ENCODE peak calls at places on chromosomes 12 and 14, in five cellular contexts. M, I, O, W and P are unnamed samples.

GRCh38 chr12:123062682-123063426 is 82.4 kb downstream of the ARL6IP4 start:
- DNase-seq in W (no peak), M (no peak), O (no peak), I (no peak), P (peak)

GRCh38 chr12:30965613-30965985 is 39.1 kb downstream of the TSPAN11 start:
- DNase-seq in I (no peak), M (no peak), W (no peak), O (no peak), P (peak)

GRCh38 chr12:54723653-54724256 is 75.6 kb upstream of the DCD start:
- DNase-seq in I (no peak), M (peak), W (no peak), O (no peak), P (peak)

GRCh38 chr12:51752490-51752889 is 96.0 kb downstream of the FIGNL2 start:
- DNase-seq in I (no peak), O (no peak), W (no peak), M (no peak), P (no peak)

GRCh38 chr14:102431751-102432150 is 69.0 kb downstream of the TECPR2 start:
- DNase-seq in I (no peak), O (no peak), M (no peak), W (no peak), P (no peak)

GRCh38 chr12:62371661-62372060 is 95.0 kb upstream of the MON2 start:
- DNase-seq in I (no peak), M (no peak), W (no peak), O (no peak), P (no peak)

GRCh38 chr14:74502236-74503019 is 8.9 kb downstream of the ISCA2 start:
- DNase-seq in M (no peak), I (no peak), W (no peak), O (no peak), P (peak)

GRCh38 chr12:5232826-5233500 is 189.3 kb downstream of the KCNA5 start:
- DNase-seq in W (no peak), I (no peak), O (no peak), M (no peak), P (peak)

GRCh38 chr12:15631007-15631715 is 158.0 kb downstream of the EPS8 start:
- DNase-seq in W (no peak), O (no peak), I (no peak), M (no peak), P (peak)

GRCh38 chr14:100728962-100729361 is 2.3 kb downstream of the DLK1 start:
- DNase-seq in W (no peak), I (no peak), M (no peak), O (no peak), P (no peak)

GRCh38 chr14:52391866-52392600 is 77.9 kb downstream of the PTGER2 start:
- DNase-seq in W (no peak), M (no peak), I (no peak), O (no peak), P (no peak)

GRCh38 chr14:90660865-90661570 is 155.2 kb downstream of the TTC7B start:
- DNase-seq in I (no peak), M (no peak), O (no peak), W (peak), P (peak)

GRCh38 chr14:45085004-45085403 is 1.1 kb downstream of the PRPF39 start:
- DNase-seq in M (no peak), I (no peak), O (no peak), W (no peak), P (peak)

GRCh38 chr14:68749487-68750475 is 43.1 kb downstream of the ZFP36L1 start:
- DNase-seq in M (no peak), W (no peak), O (no peak), I (no peak), P (peak)

GRCh38 chr12:68180792-68181744 is 21.5 kb upstream of the IFNG start:
- DNase-seq in W (peak), M (no peak), O (no peak), I (peak), P (peak)

GRCh38 chr14:92970233-92970625 is 47.3 kb downstream of the CHGA start:
- DNase-seq in I (no peak), M (no peak), W (peak), O (no peak), P (peak)

GRCh38 chr12:53071591-53072551 is 7.3 kb downstream of the SPRYD3 start:
- DNase-seq in M (no peak), I (no peak), O (no peak), W (no peak), P (peak)

GRCh38 chr14:29463727-29464370 is 463.8 kb downstream of the PRKD1 start:
- DNase-seq in M (no peak), W (no peak), I (no peak), O (no peak), P (peak)

GRCh38 chr12:113104953-113105510 is 30.5 kb downstream of the RASAL1 start:
- DNase-seq in W (no peak), I (no peak), M (no peak), O (no peak), P (no peak)

GRCh38 chr12:68440068-68440581 is 108.0 kb upstream of the MDM1 start:
- DNase-seq in W (no peak), M (no peak), I (no peak), O (no peak), P (no peak)

GRCh38 chr14:24367506-24368214 is at the start of gene NFATC4:
- DNase-seq in W (peak), I (no peak), O (no peak), M (no peak), P (peak)

GRCh38 chr12:95277139-95277538 is 59.5 kb downstream of the VEZT start:
- DNase-seq in W (no peak), O (no peak), M (no peak), I (no peak), P (no peak)

GRCh38 chr14:75946785-75947184 is 35.0 kb downstream of the TGFB3 start:
- DNase-seq in O (no peak), M (no peak), W (no peak), I (no peak), P (peak)

GRCh38 chr14:65639216-65639615 is 226.7 kb downstream of the FUT8 start:
- DNase-seq in O (no peak), I (no peak), W (no peak), M (no peak), P (no peak)

GRCh38 chr14:75711134-75711795 is 50.2 kb downstream of the TTLL5 start:
- DNase-seq in M (no peak), W (no peak), O (no peak), I (no peak), P (peak)

GRCh38 chr12:3304436-3305135 is 186.4 kb upstream of the PRMT8 start:
- DNase-seq in M (no peak), I (no peak), W (peak), O (no peak), P (peak)

GRCh38 chr14:61730756-61731373 is 31.4 kb upstream of the SNAPC1 start:
- DNase-seq in W (no peak), O (no peak), M (no peak), I (no peak), P (peak)

GRCh38 chr12:2893007-2893406 is 2.3 kb downstream of the TULP3 start:
- DNase-seq in O (no peak), M (no peak), I (no peak), W (no peak), P (no peak)

GRCh38 chr14:93114068-93114710 is 1.5 kb downstream of the ITPK1 start:
- DNase-seq in W (peak), I (no peak), O (no peak), M (no peak), P (peak)

GRCh38 chr12:93100610-93101009 is 171.5 kb upstream of the EEA1 start:
- DNase-seq in O (no peak), W (no peak), M (no peak), I (no peak), P (no peak)